ENCODE peak calls at places on chromosomes 7 and 10, in four cellular contexts. U is head of caudate nucleus, M is posterior vena cava, V is Kasumi-1. Z is an unnamed sample.

GRCh38 chr10:95987685-95988426 is 55.5 kb upstream of the CCNJ start:
- DNase-seq in U (no peak), V (no peak), M (no peak), Z (no peak)

GRCh38 chr10:12597800-12598750 is 248.7 kb downstream of the CAMK1D start:
- DNase-seq in V (no peak), M (no peak), U (no peak), Z (no peak)

GRCh38 chr10:119221666-119222065 is 14.3 kb downstream of the GRK5 start:
- DNase-seq in U (no peak), V (no peak), M (no peak), Z (no peak)

GRCh38 chr7:33087356-33087755 is 21.8 kb downstream of the RP9 start:
- DNase-seq in U (no peak), V (no peak), M (no peak), Z (peak)

GRCh38 chr7:1352656-1353286 is 106.5 kb downstream of the MICALL2 start:
- DNase-seq in U (no peak), M (peak), V (no peak), Z (no peak)

GRCh38 chr10:96208946-96209345 is 62.4 kb downstream of the BLNK start:
- DNase-seq in M (no peak), V (no peak), U (no peak), Z (no peak)

GRCh38 chr10:112026438-112026837 is 157.1 kb downstream of the GPAM start:
- DNase-seq in U (no peak), M (no peak), V (no peak), Z (no peak)

GRCh38 chr7:139427788-139428187 is 55.7 kb downstream of the KLRG2 start:
- DNase-seq in V (no peak), U (no peak), M (no peak), Z (no peak)

GRCh38 chr10:103911021-103911459 is 6.9 kb downstream of the STN1 start:
- DNase-seq in U (no peak), M (no peak), V (peak), Z (no peak)

GRCh38 chr10:84510121-84510520 is 181.7 kb downstream of the CCSER2 start:
- DNase-seq in U (no peak), M (no peak), V (no peak), Z (peak)

GRCh38 chr10:29736325-29737208 is 101.8 kb upstream of the SVIL start:
- DNase-seq in V (peak), M (peak), U (no peak), Z (peak)

GRCh38 chr7:77657427-77658331 is 38.6 kb upstream of the RSBN1L start:
- DNase-seq in V (peak), M (no peak), U (no peak), Z (peak)

GRCh38 chr10:80497187-80498038 is 40.3 kb upstream of the SH2D4B start:
- DNase-seq in U (no peak), M (peak), V (peak), Z (no peak)

GRCh38 chr10:70399177-70399576 is 4.8 kb upstream of the EIF4EBP2 start:
- DNase-seq in V (no peak), M (no peak), U (no peak), Z (no peak)

GRCh38 chr10:108812906-108813305 is 1110.4 kb downstream of the XPNPEP1 start:
- DNase-seq in U (no peak), M (no peak), V (no peak), Z (no peak)

GRCh38 chr10:78787095-78787494 is 281.7 kb upstream of the ZMIZ1 start:
- DNase-seq in U (no peak), V (no peak), M (no peak), Z (no peak)

GRCh38 chr7:84669177-84669732 is 474.7 kb upstream of the SEMA3A start:
- DNase-seq in U (no peak), V (peak), M (no peak), Z (no peak)

GRCh38 chr10:115772606-115773005 is 500.4 kb downstream of the GFRA1 start:
- DNase-seq in M (no peak), V (no peak), U (no peak), Z (peak)

GRCh38 chr7:42947531-42947930 is 15.4 kb downstream of the MRPL32 start:
- DNase-seq in U (no peak), V (no peak), M (no peak), Z (no peak)

Z was measured in kidney glomerular epithelial cell.